ENCODE peak calls at places on chromosome 11, in five cellular contexts. N is AG09309, C is astrocyte of the cerebellum, H is A549, I is body of pancreas. L is an unnamed sample.

GRCh38 chr11:27945323-27945722 is 162.6 kb downstream of the KIF18A start:
- DNase-seq in N (no peak), C (no peak), H (no peak), I (no peak), L (no peak)

GRCh38 chr11:45654741-45655283 is 10.6 kb downstream of the CHST1 start:
- DNase-seq in N (no peak), C (no peak), H (no peak), I (no peak), L (no peak)

GRCh38 chr11:72828081-72828567 is 13.9 kb downstream of the ATG16L2 start:
- DNase-seq in N (no peak), C (no peak), H (no peak), I (no peak), L (peak; percentile 61)

GRCh38 chr11:14380947-14381555 is 22.1 kb upstream of the RRAS2 start:
- DNase-seq in N (no peak), C (no peak), H (peak; percentile 72), I (peak; percentile 87), L (peak; percentile 46)

GRCh38 chr11:119461250-119461963 is 38.4 kb upstream of the THY1 start:
- DNase-seq in N (no peak), C (no peak), H (no peak), I (no peak), L (no peak)

GRCh38 chr11:12239396-12240298 is 129.3 kb downstream of the MICAL2 start:
- DNase-seq in N (no peak), C (peak; percentile 48), H (no peak), I (peak; percentile 68), L (no peak)

GRCh38 chr11:33310720-33311500 is 53.7 kb downstream of the HIPK3 start:
- DNase-seq in N (no peak), C (peak; percentile 82), H (no peak), I (no peak), L (peak; percentile 73)

GRCh38 chr11:15969281-15969680 is 387.1 kb downstream of the SOX6 start:
- DNase-seq in N (peak; percentile 27), C (peak; percentile 55), H (peak; percentile 35), I (peak; percentile 76), L (peak; percentile 91)

GRCh38 chr11:77784572-77784971 is 36.0 kb downstream of the RSF1 start:
- DNase-seq in N (no peak), C (no peak), H (no peak), I (no peak), L (no peak)

GRCh38 chr11:266676-267439 is 11.3 kb upstream of the NLRP6 start:
- DNase-seq in N (no peak), C (no peak), H (no peak), I (no peak), L (no peak)

GRCh38 chr11:271316-271715 is 6.9 kb upstream of the NLRP6 start:
- DNase-seq in N (no peak), C (no peak), H (no peak), I (no peak), L (no peak)

GRCh38 chr11:267491-267994 is 10.7 kb upstream of the NLRP6 start:
- DNase-seq in N (no peak), C (no peak), H (peak; percentile 35), I (no peak), L (no peak)

GRCh38 chr11:270451-271208 is 7.6 kb upstream of the NLRP6 start:
- DNase-seq in N (no peak), C (no peak), H (no peak), I (no peak), L (no peak)

DNA sequence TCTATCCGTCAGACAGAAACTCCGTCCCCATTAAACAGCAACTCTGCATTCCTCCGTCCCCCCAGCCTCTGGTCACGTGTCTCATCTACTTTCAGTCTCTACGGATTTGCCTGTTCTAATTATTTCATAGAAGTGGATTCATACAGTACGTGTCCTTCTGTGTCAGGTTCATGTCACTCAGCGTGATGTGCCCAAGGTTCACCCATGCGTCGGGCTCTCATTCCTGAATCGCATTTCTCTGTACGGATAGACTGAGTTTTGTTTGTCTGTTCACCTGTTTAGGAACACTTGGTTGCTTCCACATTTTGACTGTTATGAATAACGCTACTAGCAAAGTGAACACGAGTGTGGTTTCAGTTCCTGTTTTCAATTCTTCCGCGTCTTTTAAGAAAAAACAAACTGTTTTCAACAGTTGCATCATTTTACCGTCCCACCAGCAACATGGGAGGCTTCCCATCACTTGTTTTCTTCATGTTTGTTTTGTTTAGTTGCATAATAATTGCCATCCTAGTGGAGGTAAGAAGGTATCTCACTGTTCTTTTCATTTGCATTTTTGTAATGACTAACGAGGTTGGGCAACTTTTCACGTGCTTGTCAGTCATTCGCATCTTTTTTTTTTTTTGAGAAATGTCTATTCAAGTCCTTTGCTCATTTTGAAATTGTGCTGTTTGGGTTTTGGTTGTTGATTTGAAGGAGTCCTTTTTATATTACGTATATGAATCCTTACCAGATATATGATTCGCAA is 8.9 kb upstream of the NLRP6 start:
- DNase-seq in N (no peak), C (no peak), H (no peak), I (no peak), L (peak; percentile 26)
- H3K4me3 ChIP-seq in N (no peak overlapping the region), C (no peak overlapping the region), H (no peak overlapping the region), I (no peak overlapping the region), L (peak overlapping the region; percentile 35)

DNA sequence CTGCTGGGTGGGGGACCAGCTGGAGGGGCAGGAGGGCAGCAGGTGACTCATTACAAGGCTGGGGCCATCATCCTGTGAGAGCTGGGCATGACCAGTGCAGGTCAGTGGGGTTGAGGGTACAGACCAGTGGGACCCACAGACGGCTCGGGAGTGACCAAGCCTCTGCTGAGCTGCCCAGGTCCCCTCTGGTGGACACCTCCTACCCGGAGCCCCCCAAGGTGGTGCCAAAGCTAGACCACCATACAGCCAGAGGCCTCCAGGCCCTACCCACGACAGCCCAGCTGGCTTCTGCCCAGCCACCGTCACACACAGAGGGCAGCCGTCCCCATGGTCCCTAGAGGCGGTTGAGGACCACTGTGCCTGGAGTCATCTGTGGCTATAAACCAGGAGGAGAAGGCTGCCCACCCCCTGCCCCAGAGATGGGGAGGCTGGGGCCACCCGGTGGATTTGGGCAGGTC is 695 bp downstream of the MYEOV start:
- DNase-seq in N (no peak), C (no peak), H (no peak), I (no peak), L (no peak)
- H3K4me3 ChIP-seq in N (no peak overlapping the region), C (no peak overlapping the region), H (peak overlapping the region; percentile 69), I (no peak overlapping the region), L (no peak overlapping the region)

GRCh38 chr11:103108933-103109817 is at the start of gene DYNC2H1:
- DNase-seq in N (peak; percentile 59), C (peak; percentile 75), H (peak; percentile 72), I (peak; percentile 91), L (peak; percentile 95)

GRCh38 chr11:103111400-103111799 is 2.2 kb downstream of the DYNC2H1 start:
- DNase-seq in N (no peak), C (no peak), H (no peak), I (no peak), L (no peak)

GRCh38 chr11:103109818-103110388 is 677 bp downstream of the DYNC2H1 start:
- DNase-seq in N (no peak), C (no peak), H (no peak), I (peak; percentile 6), L (no peak)

GRCh38 chr11:103112364-103112763 is 3.1 kb downstream of the DYNC2H1 start:
- DNase-seq in N (no peak), C (no peak), H (no peak), I (no peak), L (no peak)

DNA sequence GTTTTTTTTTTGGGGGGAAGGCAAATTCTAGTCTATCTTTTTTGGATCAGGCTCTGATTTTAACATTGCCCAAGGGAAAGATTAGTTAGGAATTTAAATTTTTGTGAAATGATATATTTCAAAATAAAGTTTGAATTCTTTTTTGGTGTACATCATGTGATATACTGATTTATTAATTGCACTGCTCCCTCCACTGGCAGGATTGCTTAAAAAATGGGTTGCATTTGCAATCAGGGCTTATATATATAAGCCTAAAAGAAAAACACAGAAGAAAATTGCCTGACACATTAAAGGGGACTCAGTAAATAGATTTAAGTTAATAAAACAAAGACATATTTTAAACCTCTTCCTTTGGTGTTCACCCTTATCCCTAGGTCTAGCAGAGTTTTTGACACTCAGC is 1.2 kb downstream of the DYNC2H1 start:
- DNase-seq in N (no peak), C (peak; percentile 27), H (peak; percentile 10), I (no peak), L (peak; percentile 80)
- H3K4me3 ChIP-seq in N (peak overlapping the region; percentile 95), C (peak overlapping the region; percentile 60), H (peak overlapping the region; percentile 60), I (peak overlapping the region; percentile 63), L (peak overlapping the region; percentile 82)

DNA sequence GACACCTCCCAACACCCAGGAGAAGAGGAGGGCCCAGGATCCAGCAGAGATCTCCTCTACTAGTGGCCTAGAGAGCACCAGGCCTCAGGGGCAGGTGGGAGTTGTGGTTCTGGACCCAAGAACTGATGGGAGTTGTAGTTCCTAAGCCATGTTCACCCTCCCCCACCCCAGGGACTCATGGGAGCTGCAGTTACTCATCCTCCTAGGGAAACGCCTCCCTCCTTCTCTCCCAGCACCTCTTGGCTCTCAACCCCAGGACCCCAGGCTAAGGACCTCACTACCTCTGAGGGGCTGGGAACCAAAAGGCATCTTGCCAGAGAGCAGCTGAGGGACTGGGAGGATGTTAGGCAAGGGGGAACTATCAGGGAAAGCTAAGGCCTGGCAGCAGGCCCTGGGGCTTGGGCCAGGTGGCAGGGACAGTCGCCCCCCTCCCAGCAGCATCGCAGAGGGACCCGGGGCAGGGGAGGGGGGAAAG is 28.8 kb downstream of the SLC22A12 start:
- DNase-seq in N (no peak), C (no peak), H (no peak), I (peak; percentile 64), L (peak; percentile 82)
- H3K4me3 ChIP-seq in N (no peak overlapping the region), C (no peak overlapping the region), H (no peak overlapping the region), I (no peak overlapping the region), L (no peak overlapping the region)

DNA sequence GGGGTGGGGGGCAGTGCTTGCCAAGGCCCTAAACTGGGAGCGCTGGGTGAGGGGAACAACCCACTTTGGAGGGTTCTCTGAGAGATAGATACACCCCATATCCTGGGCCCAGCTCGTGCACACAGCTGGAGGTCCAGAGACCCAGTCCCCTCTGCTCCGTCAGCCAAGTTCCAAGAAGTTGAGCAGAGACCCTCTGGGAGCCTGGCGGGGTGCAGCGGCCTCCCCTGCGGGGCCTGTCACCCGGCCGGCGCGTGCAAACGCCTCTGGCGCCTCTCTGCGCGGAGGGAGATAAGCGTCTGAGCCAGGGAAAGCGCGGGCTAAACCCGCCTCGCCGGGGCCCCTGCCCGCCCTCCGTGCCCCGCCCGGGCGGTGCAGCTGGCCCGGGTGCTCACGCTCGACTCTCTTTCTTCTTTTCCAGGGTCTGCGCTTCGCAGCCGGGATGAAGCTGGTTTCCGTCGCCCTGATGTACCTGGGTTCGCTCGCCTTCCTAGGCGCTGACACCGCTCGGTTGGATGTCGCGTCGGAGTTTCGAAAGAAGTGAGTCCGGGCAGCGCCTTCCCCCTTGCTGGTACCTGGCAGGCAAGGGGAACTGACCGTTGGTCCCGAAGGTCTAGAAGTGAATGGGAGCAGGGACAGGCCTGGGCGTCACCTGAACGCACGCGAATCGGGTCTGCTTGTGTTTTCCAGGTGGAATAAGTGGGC is 540 bp downstream of the ADM start:
- DNase-seq in N (no peak), C (no peak), H (no peak), I (peak; percentile 49), L (peak; percentile 48)
- H3K4me3 ChIP-seq in N (peak overlapping the region; percentile 98), C (peak overlapping the region; percentile 84), H (peak overlapping the region; percentile 75), I (peak overlapping the region; percentile 21), L (peak overlapping the region; percentile 98)

GRCh38 chr11:35943761-35944502 is at the start of gene LDLRAD3:
- DNase-seq in N (peak; percentile 28), C (peak; percentile 23), H (peak; percentile 70), I (peak; percentile 81), L (peak; percentile 93)

GRCh38 chr11:35946766-35947165 is 2.9 kb downstream of the LDLRAD3 start:
- DNase-seq in N (no peak), C (no peak), H (no peak), I (no peak), L (no peak)

GRCh38 chr11:35944503-35945136 is 758 bp downstream of the LDLRAD3 start:
- DNase-seq in N (no peak), C (no peak), H (no peak), I (no peak), L (peak; percentile 12)

GRCh38 chr11:35943294-35943693 is 568 bp upstream of the LDLRAD3 start:
- DNase-seq in N (no peak), C (no peak), H (no peak), I (no peak), L (no peak)

GRCh38 chr11:35945137-35945518 is 1.3 kb downstream of the LDLRAD3 start:
- DNase-seq in N (no peak), C (no peak), H (no peak), I (no peak), L (no peak)
- H3K4me3 ChIP-seq in N (peak overlapping the region; percentile 62), C (peak overlapping the region; percentile 60), H (peak overlapping the region; percentile 89), I (no peak overlapping the region), L (peak overlapping the region; percentile 71)